ENCODE peak calls at places on chromosome 1, in four cellular contexts. U is fibroblast of mammary gland, X is hepatocyte, D is prostate gland. W is an unnamed sample.

GRCh38 chr1:53621144-53621543 is 117.8 kb downstream of the GLIS1 start:
- DNase-seq in U (no peak), X (no peak), D (no peak), W (peak; percentile 0)

GRCh38 chr1:27787895-27788294 is 14.9 kb downstream of the STX12 start:
- DNase-seq in D (no peak), U (peak; percentile 64), X (peak; percentile 37), W (no peak)

GRCh38 chr1:24957808-24958752 is 28.0 kb upstream of the RUNX3 start:
- DNase-seq in D (no peak), X (no peak), U (no peak), W (no peak)

GRCh38 chr1:234999513-234999940 is 129.1 kb downstream of the TOMM20 start:
- DNase-seq in U (no peak), D (no peak), X (no peak), W (no peak)

GRCh38 chr1:61358770-61359455 is 276.6 kb downstream of the NFIA start:
- DNase-seq in D (no peak), U (peak; percentile 40), X (no peak), W (no peak)

GRCh38 chr1:76901158-76901767 is 34.0 kb downstream of the ST6GALNAC5 start:
- DNase-seq in X (peak; percentile 57), D (peak; percentile 5), U (peak; percentile 68), W (no peak)

GRCh38 chr1:15368888-15369287 is 40.8 kb upstream of the EFHD2 start:
- DNase-seq in U (no peak), X (no peak), D (no peak), W (no peak)

GRCh38 chr1:95115708-95116137 is 1.4 kb upstream of the TLCD4 start:
- DNase-seq in X (peak; percentile 55), D (no peak), U (no peak), W (no peak)

GRCh38 chr1:218474089-218474488 is 129.0 kb downstream of the TGFB2 start:
- DNase-seq in D (no peak), X (no peak), U (no peak), W (no peak)

GRCh38 chr1:218475699-218476098 is 130.6 kb downstream of the TGFB2 start:
- DNase-seq in X (no peak), U (no peak), D (no peak), W (no peak)

GRCh38 chr1:218473527-218473926 is 128.4 kb downstream of the TGFB2 start:
- DNase-seq in U (peak; percentile 68), D (no peak), X (no peak), W (no peak)

GRCh38 chr1:218476385-218476784 is 131.2 kb downstream of the TGFB2 start:
- DNase-seq in X (no peak), D (no peak), U (peak; percentile 82), W (no peak)

DNA sequence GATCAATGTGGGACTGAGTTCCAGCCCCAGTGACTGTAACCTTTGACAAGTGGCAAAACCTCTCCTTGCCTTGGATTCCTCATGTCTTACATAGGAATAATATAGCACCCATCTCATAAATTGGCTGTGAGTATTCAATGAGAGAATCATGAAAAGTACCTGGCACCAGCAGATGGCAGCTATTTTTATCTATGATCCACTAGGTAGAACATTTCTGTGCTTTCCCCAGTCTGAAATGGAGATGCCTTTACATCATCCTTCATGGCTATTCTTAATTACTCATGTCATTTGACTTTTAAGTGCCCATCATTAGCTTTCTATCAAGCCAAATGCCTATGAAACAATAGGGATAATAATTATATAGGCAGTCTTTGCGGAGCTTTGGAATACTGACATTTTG is 130.1 kb downstream of the TGFB2 start:
- DNase-seq in D (no peak), U (no peak), X (no peak), W (no peak)
- TF ChIP-seq CTCF in D (no peak), U (no peak), X (no peak), W (no peak)

GRCh38 chr1:200641175-200641489 is 20.6 kb upstream of the KIF14 start:
- DNase-seq in U (peak; percentile 30), D (no peak), X (no peak), W (no peak)

GRCh38 chr1:200636681-200637080 is 16.1 kb upstream of the KIF14 start:
- DNase-seq in X (no peak), U (no peak), D (no peak), W (no peak)

GRCh38 chr1:200640373-200641174 is 20.0 kb upstream of the KIF14 start:
- DNase-seq in U (peak; percentile 19), X (no peak), D (no peak), W (no peak)

GRCh38 chr1:200634449-200635122 is 14.0 kb upstream of the KIF14 start:
- DNase-seq in D (no peak), U (no peak), X (no peak), W (no peak)

DNA sequence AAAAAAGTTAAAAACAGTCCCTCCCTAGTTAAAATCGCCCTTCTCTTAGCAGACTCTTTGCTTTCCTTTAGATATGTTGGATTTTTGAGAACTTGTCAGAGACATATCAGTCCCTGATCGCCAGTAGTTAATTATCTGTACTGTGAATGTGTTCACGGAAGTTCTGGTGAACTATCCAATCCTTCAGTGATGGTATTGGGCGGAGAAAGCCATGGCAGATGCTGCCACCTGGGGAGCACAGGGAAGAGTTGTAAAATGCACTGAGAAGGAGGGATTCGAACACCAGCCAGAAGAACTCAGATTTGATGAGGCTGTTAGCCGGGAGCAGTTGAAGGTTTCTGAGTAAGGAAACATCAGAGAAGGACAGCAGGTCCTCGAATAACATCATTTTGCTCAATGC is 17.5 kb upstream of the KIF14 start:
- DNase-seq in U (no peak), X (no peak), D (no peak), W (no peak)
- TF ChIP-seq CTCF in U (no peak), X (no peak), D (no peak), W (no peak)

DNA sequence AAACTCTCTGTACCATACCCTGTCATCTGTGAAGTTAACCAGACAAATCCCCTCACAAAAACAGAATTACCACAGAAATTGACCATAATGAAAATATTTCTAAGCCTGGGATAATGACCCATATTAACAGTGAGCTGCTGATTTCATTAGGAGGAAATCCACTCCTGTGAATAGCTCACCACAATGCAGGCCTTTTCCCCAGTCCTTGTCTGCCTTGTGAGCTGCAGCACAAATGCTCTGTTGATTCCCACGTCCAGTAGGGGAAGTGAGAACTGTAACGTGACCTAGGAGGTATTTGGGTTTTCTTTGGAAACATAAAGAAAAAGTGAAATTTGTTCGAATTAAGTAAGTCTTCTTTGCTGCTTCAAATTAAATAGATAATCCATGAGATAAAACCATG is 30.1 kb upstream of the CD101 start:
- DNase-seq in D (no peak), X (no peak), U (no peak), W (no peak)
- TF ChIP-seq CTCF in D (no peak), X (no peak), U (no peak), W (no peak)

GRCh38 chr1:999797-1000356 is at the start of gene HES4:
- DNase-seq in X (peak; percentile 97), D (peak; percentile 91), U (peak; percentile 83), W (peak; percentile 65)
- TF ChIP-seq CTCF in X (no peak), D (no peak), U (no peak), W (no peak)

GRCh38 chr1:248697907-248698306 is 4.7 kb downstream of the OR14I1 start:
- DNase-seq in D (no peak), U (no peak), X (no peak), W (no peak)
- TF ChIP-seq CTCF in D (no peak), U (no peak), X (no peak), W (no peak)

GRCh38 chr1:192489046-192489445 is 86.5 kb upstream of the RGS1 start:
- DNase-seq in U (peak; percentile 92), D (no peak), X (no peak), W (no peak)

GRCh38 chr1:192489748-192490147 is 85.8 kb upstream of the RGS1 start:
- DNase-seq in D (peak; percentile 33), X (peak; percentile 84), U (peak; percentile 96), W (no peak)

GRCh38 chr1:192485692-192486436 is 89.7 kb upstream of the RGS1 start:
- DNase-seq in U (peak; percentile 100), D (peak; percentile 84), X (peak; percentile 70), W (no peak)

GRCh38 chr1:192491804-192492554 is 83.6 kb upstream of the RGS1 start:
- DNase-seq in X (no peak), D (no peak), U (peak; percentile 92), W (no peak)

DNA sequence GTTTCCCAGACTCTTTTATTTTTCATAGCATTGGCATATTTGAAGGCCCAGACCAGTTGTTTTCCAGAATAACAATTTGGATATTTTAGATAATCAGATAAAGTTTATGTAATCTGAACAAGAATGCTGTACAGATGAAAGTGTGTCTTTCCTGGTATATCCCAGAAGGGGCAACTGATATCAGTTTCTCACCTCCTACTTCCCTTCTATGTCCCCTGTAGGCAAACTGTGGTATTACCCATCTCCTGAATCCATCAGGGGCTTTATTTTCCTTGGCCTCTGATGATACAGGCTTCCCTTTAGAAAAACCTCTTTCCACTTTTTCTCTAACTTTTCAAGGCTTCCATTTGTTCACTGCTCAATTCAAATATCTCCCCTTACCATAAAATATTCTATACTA is 87.5 kb upstream of the RGS1 start:
- DNase-seq in U (no peak), D (no peak), X (no peak), W (no peak)
- TF ChIP-seq CTCF in U (peak; percentile 20), D (no peak), X (no peak), W (no peak)

DNA sequence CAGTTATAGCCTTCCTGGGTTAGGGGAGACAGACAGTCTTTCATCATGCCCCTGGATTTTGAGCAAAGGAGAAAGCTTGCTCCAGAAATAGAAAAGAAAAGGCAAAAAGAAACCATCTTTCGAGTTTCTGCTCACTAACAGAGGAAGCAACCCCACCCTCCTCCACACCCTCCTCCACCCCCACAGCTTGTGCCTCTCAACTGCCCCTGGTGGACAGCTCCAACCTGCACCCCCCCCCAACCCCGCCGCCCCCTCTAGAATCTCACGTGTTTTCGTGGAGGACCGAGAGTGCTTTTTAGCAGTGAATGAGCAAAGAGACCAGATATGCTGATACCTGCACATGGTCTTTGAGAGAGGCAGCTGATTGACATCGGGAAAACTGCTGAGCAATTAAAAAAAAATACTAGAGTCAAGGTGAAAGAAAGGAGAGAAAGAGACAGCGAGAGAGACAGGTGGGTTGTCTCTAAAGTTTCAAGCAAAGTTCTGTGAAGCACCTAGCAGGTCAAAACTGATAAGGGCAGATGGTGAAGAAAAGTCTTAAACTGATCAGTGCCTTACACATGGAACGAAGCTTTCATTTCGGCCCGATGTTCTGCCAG is 358.3 kb downstream of the KIF26B start:
- DNase-seq in U (peak; percentile 29), X (no peak), D (no peak), W (no peak)
- TF ChIP-seq CTCF in U (peak; percentile 29), X (peak; percentile 23), D (no peak), W (no peak)